ENCODE peak calls at places on chromosomes 3 and 15, in seven cellular contexts. D is occipital lobe, U is A549, Y is T-helper 2 cell, L is endothelial cell, W is fibroblast of the aortic adventitia, I is Right ventricle myocardium inferior. C is an unnamed sample.

GRCh38 chr3:171696805-171697204 is 113.5 kb downstream of the PLD1 start:
- DNase-seq in D (no peak), U (no peak), Y (no peak), L (no peak), W (no peak), I (no peak), C (no peak)

GRCh38 chr3:127427666-127428065 is 139.8 kb upstream of the PRR20G start:
- DNase-seq in D (no peak), U (no peak), Y (no peak), L (no peak), W (no peak), I (no peak), C (no peak)

GRCh38 chr15:33852094-33852493 is 116.2 kb upstream of the CHRM5 start:
- DNase-seq in D (no peak), U (no peak), Y (no peak), L (no peak), W (peak; percentile 79), I (no peak), C (no peak)

GRCh38 chr3:162224736-162225135 is 728.1 kb downstream of the OTOL1 start:
- DNase-seq in D (no peak), U (no peak), Y (no peak), L (no peak), W (no peak), I (no peak), C (no peak)

GRCh38 chr3:65448120-65448519 is 590.6 kb downstream of the MAGI1 start:
- DNase-seq in D (no peak), U (no peak), Y (no peak), L (no peak), W (no peak), I (no peak), C (no peak)

GRCh38 chr15:61871926-61872522 is 188.2 kb downstream of the VPS13C start:
- DNase-seq in D (no peak), U (peak; percentile 32), Y (no peak), L (no peak), W (peak; percentile 37), I (no peak), C (no peak)

GRCh38 chr15:85690546-85691226 is 104.0 kb downstream of the KLHL25 start:
- DNase-seq in D (no peak), U (no peak), Y (no peak), L (no peak), W (no peak), I (no peak), C (no peak)

GRCh38 chr3:179447251-179447650 is 4.0 kb downstream of the GNB4 start:
- DNase-seq in D (no peak), U (no peak), Y (no peak), L (no peak), W (no peak), I (no peak), C (no peak)

GRCh38 chr15:100113351-100114075 is 228.3 kb downstream of the ADAMTS17 start:
- DNase-seq in D (no peak), U (no peak), Y (no peak), L (no peak), W (no peak), I (no peak), C (no peak)

GRCh38 chr15:62594017-62594416 is 428.9 kb upstream of the C2CD4B start:
- DNase-seq in D (no peak), U (no peak), Y (no peak), L (no peak), W (no peak), I (no peak), C (no peak)

C was measured in T-cell.